ENCODE peak calls at places on chromosomes 5 and 9, in four cellular contexts. S is central memory CD4-positive, alpha-beta T cell; O is COR-L47; X is kidney. B is an unnamed sample.

GRCh38 chr9:89891221-89892052 is 286.6 kb downstream of the GADD45G start:
- DNase-seq in S (no peak), O (no peak), X (no peak), B (no peak)

GRCh38 chr5:540215-541147 is 16.2 kb upstream of the SLC9A3 start:
- DNase-seq in S (no peak), O (no peak), X (peak; percentile 68), B (no peak)

GRCh38 chr9:135890190-135890861 is 17.0 kb downstream of the CAMSAP1 start:
- DNase-seq in S (no peak), O (no peak), X (no peak), B (no peak)

GRCh38 chr5:79728396-79728795 is 38.8 kb downstream of the CMYA5 start:
- DNase-seq in S (no peak), O (no peak), X (no peak), B (no peak)

GRCh38 chr9:137453643-137454081 is 5.5 kb downstream of the NSMF start:
- DNase-seq in S (peak; percentile 53), O (no peak), X (peak; percentile 92), B (peak; percentile 74)

GRCh38 chr5:132499440-132500243 is 9.1 kb upstream of the IRF1 start:
- DNase-seq in S (no peak), O (no peak), X (no peak), B (no peak)

GRCh38 chr9:13719981-13720380 is 440.5 kb upstream of the MPDZ start:
- DNase-seq in S (no peak), O (no peak), X (no peak), B (no peak)

GRCh38 chr9:89498845-89499480 is 1.1 kb upstream of the SEMA4D start:
- DNase-seq in S (peak; percentile 67), O (no peak), X (no peak), B (peak; percentile 74)

GRCh38 chr5:1374030-1374679 is 29.3 kb upstream of the CLPTM1L start:
- DNase-seq in S (no peak), O (no peak), X (peak; percentile 18), B (peak; percentile 79)

GRCh38 chr5:113524927-113525326 is 11.4 kb downstream of the YTHDC2 start:
- DNase-seq in S (no peak), O (no peak), X (no peak), B (no peak)

GRCh38 chr5:179153341-179153901 is 93.2 kb downstream of the ZNF354C start:
- DNase-seq in S (no peak), O (no peak), X (peak; percentile 66), B (no peak)

GRCh38 chr5:83726912-83727311 is 6.3 kb upstream of the HAPLN1 start:
- DNase-seq in S (no peak), O (no peak), X (no peak), B (no peak)

GRCh38 chr9:34592895-34593601 is 3.5 kb upstream of the CNTFR start:
- DNase-seq in S (no peak), O (no peak), X (peak; percentile 92), B (no peak)

B was measured in immature natural killer cell.